ENCODE peak calls at places on chromosomes 11 and 22, in nine cellular contexts. A, V, H, K, N, G, P, O and Y are unnamed samples.

GRCh38 chr11:29135504-29135903 is 881.3 kb downstream of the KCNA4 start:
- DNase-seq in V (peak), A (no peak), N (no peak), O (no peak), G (peak), K (no peak), P (peak), H (no peak), Y (no peak)

GRCh38 chr11:1152316-1153104 is 5.2 kb upstream of the MUC5AC start:
- DNase-seq in K (peak), G (peak), H (peak), V (peak), A (no peak), O (no peak), P (peak), N (no peak), Y (peak)

GRCh38 chr11:8323161-8323935 is 59.7 kb upstream of the LMO1 start:
- DNase-seq in V (no peak), H (no peak), A (no peak), K (no peak), N (no peak), O (no peak), G (no peak), P (no peak), Y (peak)

GRCh38 chr11:64809781-64810241 is 540 bp downstream of the MEN1 start:
- DNase-seq in G (no peak), K (peak), N (peak), H (no peak), A (peak), P (no peak), V (no peak), O (peak), Y (peak)

GRCh38 chr22:23888615-23889401 is 5.4 kb upstream of the MIF start:
- DNase-seq in H (no peak), O (no peak), N (no peak), V (peak), A (no peak), P (no peak), G (peak), K (no peak), Y (no peak)

GRCh38 chr11:69654660-69655478 is 13.9 kb downstream of the CCND1 start:
- DNase-seq in G (no peak), O (no peak), K (no peak), A (peak), V (peak), P (no peak), N (peak), H (no peak), Y (no peak)

GRCh38 chr11:74720596-74721478 is 10.4 kb downstream of the CHRDL2 start:
- DNase-seq in A (no peak), O (no peak), N (no peak), H (no peak), P (no peak), K (peak), G (peak), V (no peak), Y (peak)

GRCh38 chr11:36372101-36372767 is 76.1 kb downstream of the PRR5L start:
- DNase-seq in V (peak), P (peak), H (no peak), K (no peak), A (no peak), G (peak), O (no peak), N (no peak), Y (no peak)

GRCh38 chr22:27534720-27535125 is 266.8 kb downstream of the MN1 start:
- DNase-seq in K (no peak), V (peak), H (no peak), P (no peak), A (no peak), N (no peak), O (no peak), G (peak), Y (peak)

GRCh38 chr11:65743928-65744698 is 23.5 kb upstream of the RNASEH2C start:
- DNase-seq in G (peak), N (peak), P (no peak), K (peak), O (peak), A (peak), V (peak), H (no peak), Y (no peak)

GRCh38 chr11:125328181-125328580 is 163.6 kb downstream of the PKNOX2 start:
- DNase-seq in K (no peak), P (no peak), H (no peak), N (no peak), V (no peak), A (no peak), G (no peak), O (no peak), Y (no peak)

GRCh38 chr11:119422505-119423416 is at the start of gene THY1:
- DNase-seq in H (no peak), P (no peak), G (peak), K (no peak), A (peak), V (no peak), N (no peak), O (peak), Y (no peak)

GRCh38 chr11:105046898-105047579 is 1.9 kb upstream of the CARD16 start:
- DNase-seq in P (peak), V (peak), H (no peak), A (no peak), G (peak), O (no peak), N (no peak), K (no peak), Y (no peak)

GRCh38 chr11:34162507-34162848 is 57.0 kb downstream of the NAT10 start:
- DNase-seq in G (no peak), P (no peak), K (no peak), V (no peak), O (no peak), A (no peak), H (no peak), N (no peak), Y (no peak)

GRCh38 chr22:45421349-45422057 is 8.0 kb downstream of the RIBC2 start:
- DNase-seq in H (no peak), O (no peak), K (no peak), A (no peak), N (no peak), G (no peak), V (no peak), P (no peak), Y (no peak)

GRCh38 chr11:44028401-44028800 is 19.4 kb upstream of the ACCSL start:
- DNase-seq in A (no peak), P (no peak), K (no peak), N (no peak), H (no peak), O (no peak), G (no peak), V (no peak), Y (no peak)

GRCh38 chr22:20904008-20904979 is 12.9 kb upstream of the CRKL start:
- DNase-seq in A (no peak), P (peak), V (peak), H (no peak), O (no peak), G (peak), K (no peak), N (no peak), Y (no peak)

GRCh38 chr11:64294665-64295289 is 3.7 kb downstream of the KCNK4 start:
- DNase-seq in H (no peak), O (no peak), V (no peak), N (no peak), P (no peak), K (no peak), G (peak), A (no peak), Y (no peak)

GRCh38 chr11:47992959-47993820 is 12.8 kb downstream of the PTPRJ start:
- DNase-seq in V (peak), O (no peak), P (no peak), K (no peak), A (no peak), N (no peak), H (no peak), G (peak), Y (peak)

GRCh38 chr22:37782340-37783168 is 25.2 kb upstream of the GCAT start:
- DNase-seq in O (no peak), H (no peak), P (no peak), N (no peak), K (no peak), V (peak), A (no peak), G (peak), Y (no peak)

GRCh38 chr22:48894804-48895250 is 932.8 kb downstream of the BRD1 start:
- DNase-seq in A (no peak), H (no peak), V (no peak), G (no peak), P (no peak), O (no peak), N (no peak), K (peak), Y (peak)

GRCh38 chr11:43419460-43419859 is 60.7 kb downstream of the TTC17 start:
- DNase-seq in G (peak), N (peak), A (peak), V (no peak), P (peak), K (peak), H (no peak), O (peak), Y (no peak)

GRCh38 chr11:73139476-73140198 is 2.5 kb downstream of the FCHSD2 start:
- DNase-seq in K (no peak), O (no peak), H (no peak), G (peak), N (no peak), A (no peak), V (peak), P (no peak), Y (no peak)

GRCh38 chr22:42863349-42863911 is 6.4 kb upstream of the ARFGAP3 start:
- DNase-seq in O (no peak), P (peak), A (no peak), N (no peak), V (peak), G (peak), K (no peak), H (no peak), Y (no peak)

GRCh38 chr11:95459268-95460040 is 228.5 kb upstream of the SESN3 start:
- DNase-seq in O (no peak), N (no peak), A (no peak), V (no peak), H (no peak), P (peak), K (no peak), G (peak), Y (no peak)

GRCh38 chr11:77190331-77191075 is 62.5 kb downstream of the MYO7A start:
- DNase-seq in O (no peak), N (no peak), P (no peak), G (no peak), K (no peak), V (no peak), A (no peak), H (no peak), Y (no peak)